ENCODE peak calls at places on chromosomes 12 and 14, in four cellular contexts. B, J, T and Y are unnamed samples.

GRCh38 chr14:79044894-79045624 is 874.9 kb downstream of the NRXN3 start:
- DNase-seq in T (no peak), J (no peak), B (no peak), Y (no peak)

GRCh38 chr12:31899136-31899535 is 60.1 kb upstream of the RESF1 start:
- DNase-seq in J (no peak), B (no peak), T (no peak), Y (no peak)

GRCh38 chr12:104356231-104357115 is 52.9 kb downstream of the EID3 start:
- DNase-seq in T (peak; percentile 50), J (no peak), B (no peak), Y (no peak)

GRCh38 chr14:95496111-95496681 is 20.3 kb downstream of the SYNE3 start:
- DNase-seq in T (no peak), J (no peak), B (no peak), Y (no peak)

GRCh38 chr14:79706382-79706781 is 504.9 kb downstream of the DIO2 start:
- DNase-seq in J (no peak), B (no peak), T (no peak), Y (no peak)

GRCh38 chr14:70822706-70823185 is 13.4 kb upstream of the MAP3K9 start:
- DNase-seq in J (peak; percentile 43), T (peak; percentile 71), B (peak; percentile 56), Y (no peak)

GRCh38 chr14:80150301-80150700 is 61.0 kb downstream of the DIO2 start:
- DNase-seq in T (no peak), B (no peak), J (no peak), Y (no peak)

GRCh38 chr12:89707623-89707991 is 1.0 kb downstream of the ATP2B1 start:
- DNase-seq in B (peak; percentile 49), J (peak; percentile 16), T (no peak), Y (no peak)

GRCh38 chr12:6363010-6363329 is 12.4 kb downstream of the SCNN1A start:
- DNase-seq in J (no peak), T (no peak), B (no peak), Y (no peak)

GRCh38 chr14:80211143-80212024 is at the start of gene DIO2:
- DNase-seq in T (peak; percentile 68), B (no peak), J (peak; percentile 56), Y (no peak)

GRCh38 chr14:79369359-79370332 is 841.7 kb downstream of the DIO2 start:
- DNase-seq in T (no peak), B (no peak), J (no peak), Y (no peak)

GRCh38 chr14:92760524-92760805 is 12.0 kb upstream of the LGMN start:
- DNase-seq in J (no peak), T (no peak), B (no peak), Y (no peak)

GRCh38 chr12:9687228-9687627 is 17.7 kb downstream of the CLEC2D start:
- DNase-seq in B (no peak), T (no peak), J (no peak), Y (no peak)

GRCh38 chr14:75469606-75470237 is 41.9 kb downstream of the JDP2 start:
- DNase-seq in B (peak; percentile 89), T (peak; percentile 86), J (no peak), Y (peak; percentile 64)

GRCh38 chr12:77979597-77980250 is 149.0 kb downstream of the NAV3 start:
- DNase-seq in B (no peak), T (no peak), J (no peak), Y (no peak)

GRCh38 chr12:63400746-63401145 is 249.7 kb upstream of the AVPR1A start:
- DNase-seq in J (no peak), B (no peak), T (no peak), Y (no peak)

GRCh38 chr14:103730490-103731035 is 15.0 kb downstream of the ZFYVE21 start:
- DNase-seq in B (peak; percentile 42), T (no peak), J (peak; percentile 71), Y (no peak)

GRCh38 chr14:36518586-36519430 is 1.2 kb downstream of the NKX2-1 start:
- DNase-seq in T (no peak), J (no peak), B (peak; percentile 54), Y (no peak)

GRCh38 chr14:50605776-50606175 is 45.8 kb downstream of the ATL1 start:
- DNase-seq in B (no peak), T (no peak), J (no peak), Y (no peak)

GRCh38 chr12:121038861-121039654 is at the start of gene OASL:
- DNase-seq in T (peak; percentile 65), B (peak; percentile 69), J (no peak), Y (no peak)

GRCh38 chr14:103257211-103257962 is 76.7 kb upstream of the EIF5 start:
- DNase-seq in T (no peak), B (no peak), J (no peak), Y (no peak)

GRCh38 chr14:64541261-64541970 is 875 bp downstream of the HSPA2 start:
- DNase-seq in B (peak; percentile 58), T (peak; percentile 69), J (peak; percentile 23), Y (no peak)

GRCh38 chr14:44712095-44712822 is 205.2 kb upstream of the FSCB start:
- DNase-seq in T (no peak), J (no peak), B (peak; percentile 42), Y (no peak)

GRCh38 chr12:108484845-108485244 is 30.2 kb upstream of the FICD start:
- DNase-seq in J (no peak), B (no peak), T (no peak), Y (no peak)

GRCh38 chr14:58092231-58092630 is 59.8 kb downstream of the ARMH4 start:
- DNase-seq in J (no peak), T (no peak), B (no peak), Y (no peak)

DNA sequence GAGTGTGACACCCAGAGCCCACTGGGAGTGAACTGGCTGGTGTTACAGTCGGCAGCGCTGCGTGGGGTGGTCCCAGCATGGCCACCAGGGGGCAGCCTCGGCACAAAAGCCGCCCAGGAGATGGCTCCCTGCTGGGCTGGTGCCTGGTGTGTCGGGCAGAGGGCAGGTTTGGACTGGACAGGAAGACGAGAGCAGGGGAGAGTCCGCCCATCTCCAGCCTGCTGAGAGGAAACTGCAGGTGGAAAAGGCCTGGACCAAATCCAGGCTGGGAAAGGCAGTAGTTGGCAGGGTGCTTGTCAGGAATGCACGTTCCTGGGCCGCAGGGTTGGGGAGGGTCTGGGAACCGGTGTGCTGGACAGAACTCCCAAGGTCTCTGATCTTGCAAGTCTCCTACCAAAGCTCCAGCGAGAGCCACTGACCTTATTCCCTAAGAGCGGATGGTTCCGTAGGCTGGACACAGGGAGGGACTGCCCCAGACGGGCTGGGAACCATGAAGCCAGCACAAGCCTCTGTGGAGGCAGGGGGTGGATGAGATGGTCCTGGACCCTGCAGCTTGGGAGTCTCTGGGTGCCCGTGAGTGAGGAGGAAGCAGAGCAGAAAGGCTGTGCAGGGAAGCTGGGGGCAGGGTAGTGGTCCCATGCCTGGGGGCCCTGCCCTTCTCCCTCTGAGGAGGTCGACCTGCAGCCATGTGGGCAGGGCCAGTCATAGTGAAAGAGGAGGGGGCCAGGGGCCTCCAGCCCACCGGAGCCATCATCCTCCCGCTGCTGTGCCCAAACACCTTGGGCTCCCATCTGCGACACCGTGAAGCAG is 1.8 kb downstream of the AHNAK2 start:
- DNase-seq in J (peak; percentile 83), B (peak; percentile 91), T (peak; percentile 90), Y (peak; percentile 88)
- TF ChIP-seq CTCF in J (peak; percentile 95), B (peak; percentile 97), T (peak; percentile 87), Y (peak; percentile 91)

GRCh38 chr12:26937443-26937862 is 328 bp downstream of the INTS13 start:
- DNase-seq in B (no peak), T (no peak), J (no peak), Y (no peak)
- TF ChIP-seq CTCF in B (no peak), T (no peak), J (no peak), Y (no peak)

GRCh38 chr14:22481546-22481945 is 107.5 kb downstream of the DAD1 start:
- DNase-seq in J (no peak), B (no peak), T (no peak), Y (no peak)

GRCh38 chr14:22482782-22483553 is 106.1 kb downstream of the DAD1 start:
- DNase-seq in J (no peak), T (no peak), B (no peak), Y (no peak)

GRCh38 chr14:22483863-22484593 is 105.0 kb downstream of the DAD1 start:
- DNase-seq in B (no peak), T (no peak), J (no peak), Y (no peak)

GRCh38 chr14:22479781-22480464 is 109.1 kb downstream of the DAD1 start:
- DNase-seq in J (no peak), T (no peak), B (no peak), Y (no peak)

GRCh38 chr14:22482085-22482694 is 106.8 kb downstream of the DAD1 start:
- DNase-seq in J (no peak), T (no peak), B (no peak), Y (no peak)
- TF ChIP-seq CTCF in J (no peak), T (no peak), B (no peak), Y (no peak)

DNA sequence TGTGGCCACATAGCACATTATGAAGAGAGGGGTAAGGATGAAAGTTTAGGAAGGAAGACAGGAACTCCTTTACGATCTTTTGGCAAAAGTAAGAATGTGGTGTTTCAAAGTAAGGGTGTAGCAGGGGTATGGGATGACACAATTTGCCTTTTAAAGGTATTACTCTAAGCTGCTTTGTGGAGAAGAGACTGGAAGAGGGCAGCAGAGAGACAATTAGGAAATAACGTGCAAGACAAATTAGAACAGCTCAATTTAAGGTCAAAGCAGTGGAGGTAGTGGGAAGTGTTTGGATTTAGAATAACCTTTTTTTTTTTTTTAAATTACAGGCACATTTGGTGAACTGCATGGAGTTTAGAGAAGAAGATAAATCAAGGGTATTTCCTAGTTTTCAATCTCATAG is 342.6 kb downstream of the NOVA1 start:
- DNase-seq in T (no peak), J (no peak), B (no peak), Y (no peak)
- TF ChIP-seq CTCF in T (no peak), J (peak; percentile 24), B (peak; percentile 13), Y (peak; percentile 27)

GRCh38 chr12:47797432-47797831 is 22.3 kb downstream of the HDAC7 start:
- DNase-seq in T (no peak), B (no peak), J (no peak), Y (no peak)
- TF ChIP-seq CTCF in T (peak; percentile 20), B (peak; percentile 22), J (peak; percentile 55), Y (no peak)

DNA sequence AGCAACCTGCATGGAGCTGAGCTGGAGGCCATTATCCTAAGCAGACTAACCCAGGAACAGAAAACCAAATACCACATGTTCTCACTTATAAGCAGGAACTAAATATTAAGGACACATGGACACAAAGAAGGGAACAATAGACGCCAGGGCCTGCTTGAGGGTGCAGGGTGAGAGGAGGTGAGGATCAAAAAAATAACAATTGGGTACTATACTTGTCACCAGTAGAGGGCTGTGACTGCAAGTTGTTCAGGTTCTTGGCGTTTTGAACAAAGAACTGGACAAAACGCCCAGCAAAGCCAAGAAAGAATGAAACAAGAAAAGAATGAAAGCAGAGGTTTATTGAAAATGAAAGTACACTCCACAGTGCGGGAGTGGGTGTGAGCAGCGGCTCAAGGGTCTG is 208.5 kb upstream of the NEDD1 start:
- DNase-seq in J (no peak), T (no peak), B (no peak), Y (no peak)
- TF ChIP-seq CTCF in J (no peak), T (no peak), B (no peak), Y (no peak)